ENCODE peak calls at places on chromosomes 13 and 19, in six cellular contexts. H is HepG2, E is heart left ventricle, I is stomach, F is transverse colon, G is uterus. P is an unnamed sample.

GRCh38 chr13:110285991-110286923 is 20.7 kb downstream of the COL4A1 start:
- DNase-seq in I (no peak), E (no peak), G (no peak), F (no peak), H (no peak), P (no peak)

GRCh38 chr13:30353060-30353459 is 45.7 kb upstream of the KATNAL1 start:
- DNase-seq in E (no peak), I (no peak), F (no peak), G (no peak), H (no peak), P (no peak)

GRCh38 chr13:105346141-105346766 is 1189.2 kb downstream of the EFNB2 start:
- DNase-seq in F (no peak), E (no peak), I (no peak), H (peak; percentile 0), G (no peak), P (peak; percentile 30)

GRCh38 chr13:57704031-57704430 is 72.5 kb downstream of the PCDH17 start:
- DNase-seq in H (no peak), I (no peak), G (no peak), E (no peak), F (no peak), P (no peak)

GRCh38 chr13:26022538-26023292 is 29.1 kb downstream of the SHISA2 start:
- DNase-seq in H (no peak), I (peak; percentile 88), G (no peak), F (no peak), E (peak; percentile 85), P (peak; percentile 17)

GRCh38 chr19:7391218-7391670 is 42.5 kb downstream of the ARHGEF18 start:
- DNase-seq in H (peak; percentile 77), I (peak; percentile 31), E (no peak), F (peak; percentile 61), G (no peak), P (peak; percentile 61)

GRCh38 chr13:109180905-109181425 is 551.6 kb downstream of the MYO16 start:
- DNase-seq in G (no peak), H (peak; percentile 6), I (no peak), F (no peak), E (no peak), P (peak; percentile 44)

GRCh38 chr19:4012975-4013634 is 5.6 kb downstream of the PIAS4 start:
- DNase-seq in E (no peak), I (no peak), H (no peak), F (no peak), G (no peak), P (no peak)

GRCh38 chr13:30792257-30793000 is 57.1 kb downstream of the ALOX5AP start:
- DNase-seq in F (peak; percentile 50), I (peak; percentile 71), E (peak; percentile 89), G (peak; percentile 78), H (peak; percentile 61), P (peak; percentile 70)

GRCh38 chr19:13839193-13839937 is 37.6 kb upstream of the NANOS3 start:
- DNase-seq in H (no peak), I (peak; percentile 89), E (peak; percentile 96), G (peak; percentile 77), F (peak; percentile 88), P (no peak)

GRCh38 chr19:887072-887471 is 5.9 kb downstream of the MED16 start:
- DNase-seq in H (peak; percentile 38), G (no peak), E (no peak), I (no peak), F (no peak), P (no peak)

GRCh38 chr19:51417107-51417806 is at the start of gene SIGLEC10:
- DNase-seq in F (peak; percentile 47), H (no peak), E (peak; percentile 80), G (no peak), I (peak; percentile 37), P (peak; percentile 22)

GRCh38 chr13:38530492-38530891 is 156.4 kb upstream of the FREM2 start:
- DNase-seq in H (no peak), E (no peak), I (no peak), G (no peak), F (no peak), P (no peak)

GRCh38 chr13:107043016-107043957 is 475.4 kb upstream of the ARGLU1 start:
- DNase-seq in F (no peak), H (no peak), E (no peak), G (no peak), I (no peak), P (no peak)

GRCh38 chr19:9445037-9445436 is 9.7 kb upstream of the ZNF266 start:
- DNase-seq in E (no peak), H (no peak), I (no peak), G (no peak), F (no peak), P (no peak)

GRCh38 chr13:97241761-97242160 is 19.6 kb downstream of the MBNL2 start:
- DNase-seq in F (no peak), E (no peak), H (no peak), I (no peak), G (no peak), P (no peak)

GRCh38 chr19:8262431-8262830 is 45.7 kb downstream of the CD320 start:
- DNase-seq in H (no peak), I (peak; percentile 9), E (no peak), F (no peak), G (no peak), P (no peak)

GRCh38 chr13:42703740-42704139 is 77.6 kb upstream of the FAM216B start:
- DNase-seq in G (no peak), E (no peak), I (no peak), F (no peak), H (no peak), P (no peak)

GRCh38 chr19:29521291-29522075 is 4.3 kb upstream of the VSTM2B start:
- DNase-seq in I (no peak), E (no peak), H (no peak), F (no peak), G (no peak), P (no peak)

GRCh38 chr13:93172109-93172508 is 54.5 kb upstream of the GPC6 start:
- DNase-seq in F (no peak), E (no peak), I (no peak), H (peak; percentile 9), G (no peak), P (no peak)

GRCh38 chr19:10543059-10543419 is 665 bp upstream of the ATG4D start:
- DNase-seq in E (no peak), H (no peak), F (no peak), I (no peak), G (no peak), P (no peak)

GRCh38 chr19:10544242-10544752 is 593 bp downstream of the ATG4D start:
- DNase-seq in E (no peak), G (peak; percentile 25), H (no peak), I (peak; percentile 66), F (peak; percentile 81), P (no peak)

GRCh38 chr19:10543420-10544241 is at the start of gene ATG4D:
- DNase-seq in I (peak; percentile 96), E (peak; percentile 91), F (peak; percentile 94), G (peak; percentile 80), H (peak; percentile 41), P (peak; percentile 88)

GRCh38 chr19:10546817-10547216 is 3.1 kb downstream of the ATG4D start:
- DNase-seq in F (no peak), G (no peak), H (no peak), E (no peak), I (no peak), P (no peak)

DNA sequence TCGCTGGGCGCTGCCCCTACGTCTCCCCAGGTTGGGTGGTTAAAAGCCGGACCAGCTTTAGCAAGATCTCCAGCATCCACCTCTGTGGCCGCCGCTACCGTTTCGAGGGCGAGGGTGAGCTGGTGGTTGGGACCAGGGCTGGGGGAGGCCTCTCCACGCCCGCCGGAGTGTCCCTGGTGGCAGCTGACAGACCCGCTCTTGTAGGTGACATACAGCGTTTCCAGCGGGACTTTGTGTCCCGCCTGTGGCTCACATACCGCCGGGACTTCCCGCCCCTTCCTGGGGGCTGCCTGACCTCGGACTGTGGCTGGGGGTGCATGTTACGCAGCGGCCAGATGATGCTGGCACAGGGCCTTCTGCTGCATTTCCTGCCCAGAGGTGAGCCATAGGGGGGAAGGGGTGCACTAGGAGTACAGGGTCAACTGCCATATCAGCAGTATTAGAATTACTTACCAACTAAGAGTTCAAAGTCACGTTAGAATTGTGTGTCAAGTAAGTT is 1.1 kb downstream of the ATG4D start:
- DNase-seq in F (no peak), H (no peak), G (no peak), E (no peak), I (no peak), P (no peak)
- TF ChIP-seq POLR2A in F (no peak), H (no peak), G (no peak), E (no peak), I (no peak), P (no peak)

GRCh38 chr19:19508217-19508616 is 7.1 kb downstream of the TSSK6 start:
- DNase-seq in F (no peak), H (no peak), E (no peak), G (no peak), I (no peak), P (no peak)
- TF ChIP-seq POLR2A in F (no peak), H (no peak), E (no peak), G (no peak), I (no peak), P (no peak)

GRCh38 chr19:40571831-40572495 is 4.7 kb upstream of the SHKBP1 start:
- DNase-seq in F (no peak), E (peak; percentile 43), G (no peak), I (no peak), H (no peak), P (no peak)

GRCh38 chr19:40567040-40567749 is 9.5 kb upstream of the SHKBP1 start:
- DNase-seq in H (no peak), F (no peak), G (no peak), E (no peak), I (no peak), P (no peak)

GRCh38 chr19:40567750-40568494 is 8.8 kb upstream of the SHKBP1 start:
- DNase-seq in H (no peak), E (peak; percentile 60), G (no peak), I (no peak), F (no peak), P (no peak)

GRCh38 chr19:40570313-40571004 is 6.2 kb upstream of the SHKBP1 start:
- DNase-seq in E (peak; percentile 100), G (peak; percentile 99), I (peak; percentile 99), F (peak; percentile 100), H (peak; percentile 96), P (peak; percentile 100)

GRCh38 chr19:40571005-40571318 is 5.7 kb upstream of the SHKBP1 start:
- DNase-seq in H (no peak), E (no peak), I (no peak), G (no peak), F (no peak), P (no peak)
- TF ChIP-seq POLR2A in H (no peak), E (no peak), I (no peak), G (no peak), F (no peak), P (no peak)

DNA sequence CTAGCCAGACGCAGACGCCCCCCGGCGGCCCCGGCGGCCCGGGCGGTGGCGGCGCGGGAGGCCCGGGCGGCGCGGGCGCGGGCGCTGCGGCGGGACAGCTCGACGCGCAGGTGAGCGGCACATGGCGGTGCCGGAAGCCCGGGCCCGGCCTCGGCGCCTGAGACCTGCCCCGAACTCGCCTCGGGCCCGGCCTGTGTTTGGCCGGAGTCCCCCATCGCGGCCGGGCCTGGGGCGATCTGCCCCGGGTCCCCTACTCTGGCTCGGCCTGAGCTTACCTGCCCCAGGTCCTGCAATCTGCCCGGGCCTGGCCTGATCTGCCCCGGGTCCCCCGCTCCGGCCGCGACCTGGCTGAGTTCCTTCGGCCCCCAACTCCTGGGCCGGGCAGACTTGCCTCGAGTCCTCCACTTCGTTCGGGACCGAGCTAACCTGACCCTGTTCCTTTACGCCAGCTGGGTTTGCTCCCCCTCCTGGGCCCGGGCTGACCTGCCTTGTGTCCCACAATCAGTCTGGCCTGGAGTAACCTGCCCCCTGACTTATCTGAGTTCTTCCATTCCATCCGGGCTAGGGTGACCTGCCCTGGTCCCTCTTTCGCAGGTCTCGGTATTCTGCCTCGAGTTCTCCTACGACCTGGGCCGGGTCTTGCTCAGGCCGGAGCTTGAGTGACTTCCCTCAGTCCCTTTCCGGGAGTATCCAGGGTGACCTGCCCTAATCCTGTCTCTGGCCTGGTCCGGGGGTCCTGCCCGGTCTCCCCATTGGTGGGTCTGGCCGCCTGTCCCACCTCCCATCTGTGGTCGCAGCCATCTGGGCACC is 777 bp downstream of the UPF1 start:
- DNase-seq in F (peak; percentile 42), H (peak; percentile 46), E (peak; percentile 68), I (no peak), G (no peak), P (no peak)
- TF ChIP-seq POLR2A in F (no peak), H (no peak), E (no peak), I (no peak), G (no peak), P (no peak)